ENCODE peak calls at places on chromosomes 6 and 20, in nine cellular contexts. S is HCT116, B is GM23338, A is PC-3, K is SK-N-SH, H is hepatocyte, M is neural progenitor cell, V is MM.1S, Y is OCI-LY7. I is an unnamed sample. For H3K36me3, the result is how much of the 10 kb centered on the place peaks cover.

GRCh38 chr6:1390071-1390804 is 862 bp downstream of the FOXF2 start:
- DNase-seq in S (no peak), B (peak), A (no peak), K (no peak), H (no peak), M (peak), V (no peak), Y (no peak), I (peak)

GRCh38 chr20:47220161-47220582 is 136.3 kb downstream of the ZMYND8 start:
- DNase-seq in S (peak), B (peak), A (peak), K (peak), H (no peak), M (peak), V (no peak), Y (peak), I (peak)

GRCh38 chr6:140078552-140079126 is 704.2 kb upstream of the CITED2 start:
- DNase-seq in S (no peak), B (peak), A (peak), K (no peak), H (peak), M (no peak), V (no peak), Y (no peak), I (peak)

GRCh38 chr20:10953437-10953836 is 279.6 kb upstream of the JAG1 start:
- DNase-seq in S (no peak), B (no peak), A (no peak), K (no peak), H (no peak), M (peak), V (no peak), Y (no peak), I (no peak)

GRCh38 chr6:14396392-14396791 is 278.8 kb downstream of the CD83 start:
- DNase-seq in S (no peak), B (no peak), A (no peak), K (no peak), H (no peak), M (no peak), V (no peak), Y (no peak), I (no peak)

GRCh38 chr6:80464901-80465300 is 358.4 kb downstream of the BCKDHB start:
- DNase-seq in S (no peak), B (peak), A (no peak), K (no peak), H (no peak), M (no peak), V (no peak), Y (no peak), I (no peak)

GRCh38 chr6:169664227-169664626 is 37.6 kb downstream of the WDR27 start:
- DNase-seq in S (no peak), B (no peak), A (no peak), K (no peak), H (no peak), M (no peak), V (no peak), Y (no peak), I (no peak)

GRCh38 chr6:158923801-158924498 is 76.1 kb downstream of the RSPH3 start:
- DNase-seq in S (no peak), B (no peak), A (no peak), K (no peak), H (no peak), M (no peak), V (no peak), Y (no peak), I (peak)

GRCh38 chr6:139743629-139744028 is 369.2 kb upstream of the CITED2 start:
- DNase-seq in S (peak), B (no peak), A (peak), K (no peak), H (peak), M (no peak), V (no peak), Y (no peak), I (peak)

GRCh38 chr20:22180244-22180643 is 404.1 kb downstream of the FOXA2 start:
- DNase-seq in S (no peak), B (peak), A (no peak), K (peak), H (no peak), M (peak), V (no peak), Y (peak), I (no peak)

GRCh38 chr20:40758790-40759189 is 69.8 kb upstream of the MAFB start:
- DNase-seq in S (no peak), B (no peak), A (no peak), K (no peak), H (no peak), M (no peak), V (no peak), Y (no peak), I (no peak)

GRCh38 chr20:2603816-2604505 is 48.5 kb upstream of the NOP56 start:
- DNase-seq in S (no peak), B (no peak), A (no peak), K (peak), H (no peak), M (no peak), V (no peak), Y (no peak), I (no peak)

GRCh38 chr20:2804921-2805681 is 4.7 kb upstream of the CPXM1 start:
- DNase-seq in S (no peak), B (peak), A (no peak), K (peak), H (no peak), M (peak), V (no peak), Y (no peak), I (peak)

GRCh38 chr20:3808141-3808479 is 12.0 kb downstream of the CDC25B start:
- DNase-seq in S (peak), B (peak), A (peak), K (no peak), H (peak), M (no peak), V (no peak), Y (no peak), I (peak)

GRCh38 chr6:378958-379366 is 12.6 kb upstream of the IRF4 start:
- DNase-seq in S (no peak), B (no peak), A (no peak), K (no peak), H (no peak), M (no peak), V (no peak), Y (no peak), I (no peak)

GRCh38 chr20:46099491-46100287 is 9.9 kb upstream of the NCOA5 start:
- DNase-seq in S (no peak), B (peak), A (no peak), K (no peak), H (no peak), M (peak), V (peak), Y (peak), I (peak)

GRCh38 chr6:24861934-24862333 is 63.2 kb upstream of the ARMH2 start:
- DNase-seq in S (no peak), B (no peak), A (no peak), K (no peak), H (no peak), M (no peak), V (peak), Y (peak), I (no peak)

GRCh38 chr6:142771162-142771561 is 173.8 kb downstream of the HIVEP2 start:
- DNase-seq in S (no peak), B (no peak), A (no peak), K (no peak), H (no peak), M (no peak), V (no peak), Y (no peak), I (no peak)

GRCh38 chr20:62900052-62900691 is 26.1 kb downstream of the DIDO1 start:
- DNase-seq in S (peak), B (peak), A (peak), K (peak), H (peak), M (peak), V (peak), Y (peak), I (peak)

GRCh38 chr6:144585217-144585814 is 300.2 kb downstream of the UTRN start:
- DNase-seq in S (peak), B (peak), A (peak), K (peak), H (peak), M (peak), V (peak), Y (peak), I (peak)

GRCh38 chr6:85465762-85466161 is 15.9 kb downstream of the NT5E start:
- DNase-seq in S (no peak), B (no peak), A (no peak), K (no peak), H (no peak), M (no peak), V (peak), Y (no peak), I (no peak)

GRCh38 chr6:44967481-44967880 is 360.6 kb upstream of the RUNX2 start:
- DNase-seq in S (no peak), B (no peak), A (no peak), K (no peak), H (no peak), M (no peak), V (no peak), Y (no peak), I (peak)

GRCh38 chr6:19663479-19663878 is 173.7 kb upstream of the ID4 start:
- DNase-seq in S (no peak), B (peak), A (no peak), K (no peak), H (no peak), M (no peak), V (no peak), Y (no peak), I (no peak)

GRCh38 chr6:119535332-119535731 is 185.8 kb upstream of the MAN1A1 start:
- DNase-seq in S (no peak), B (no peak), A (no peak), K (no peak), H (no peak), M (no peak), V (no peak), Y (peak), I (no peak)

GRCh38 chr6:136640132-136640915 is 90.1 kb upstream of the MAP7 start:
- DNase-seq in S (no peak), B (no peak), A (no peak), K (no peak), H (no peak), M (no peak), V (no peak), Y (no peak), I (peak)

GRCh38 chr20:31918471-31919105 is 33.3 kb downstream of the PDRG1 start:
- DNase-seq in S (no peak), B (no peak), A (peak), K (no peak), H (peak), M (no peak), V (no peak), Y (no peak), I (no peak)

GRCh38 chr6:112618796-112619195 is 271.7 kb downstream of the RFPL4B start:
- DNase-seq in S (peak), B (peak), A (peak), K (peak), H (peak), M (peak), V (no peak), Y (no peak), I (peak)

GRCh38 chr20:11901127-11901526 is 16.6 kb upstream of the BTBD3 start:
- DNase-seq in S (no peak), B (peak), A (peak), K (no peak), H (no peak), M (peak), V (no peak), Y (no peak), I (peak)

GRCh38 chr6:24520929-24521546 is 26.3 kb downstream of the ALDH5A1 start:
- DNase-seq in S (peak), B (peak), A (peak), K (peak), H (peak), M (peak), V (peak), Y (peak), I (peak)

GRCh38 chr6:110475255-110475654 is 1.2 kb downstream of the SLC22A16 start:
- DNase-seq in S (no peak), B (no peak), A (no peak), K (no peak), H (no peak), M (no peak), V (no peak), Y (peak), I (no peak)

GRCh38 chr6:4487538-4487937 is 288.7 kb upstream of the CDYL start:
- DNase-seq in S (peak), B (no peak), A (peak), K (no peak), H (peak), M (no peak), V (no peak), Y (no peak), I (peak)

GRCh38 chr20:53103124-53103523 is 131.0 kb downstream of the TSHZ2 start:
- DNase-seq in S (no peak), B (no peak), A (no peak), K (no peak), H (no peak), M (no peak), V (no peak), Y (peak), I (no peak)

GRCh38 chr20:17589161-17589834 is 19.4 kb downstream of the DSTN start:
- DNase-seq in S (no peak), B (no peak), A (no peak), K (no peak), H (no peak), M (no peak), V (no peak), Y (no peak), I (peak)

GRCh38 chr6:1372690-1373089 is 16.7 kb upstream of the FOXF2 start:
- DNase-seq in S (no peak), B (no peak), A (no peak), K (no peak), H (no peak), M (no peak), V (no peak), Y (no peak), I (no peak)

GRCh38 chr6:5030596-5031136 is 26.8 kb upstream of the RPP40 start:
- DNase-seq in S (peak), B (peak), A (peak), K (peak), H (peak), M (peak), V (peak), Y (peak), I (peak)

GRCh38 chr20:34390769-34391447 is 27.8 kb downstream of the ITCH start:
- DNase-seq in S (peak), B (peak), A (peak), K (no peak), H (peak), M (no peak), V (peak), Y (no peak), I (peak)

GRCh38 chr20:34388000-34388399 is 24.9 kb downstream of the ITCH start:
- DNase-seq in S (no peak), B (no peak), A (no peak), K (no peak), H (no peak), M (no peak), V (no peak), Y (peak), I (no peak)

GRCh38 chr20:34388678-34389077 is 25.6 kb downstream of the ITCH start:
- DNase-seq in S (no peak), B (no peak), A (no peak), K (no peak), H (no peak), M (no peak), V (no peak), Y (no peak), I (no peak)

GRCh38 chr20:34389206-34389953 is 26.3 kb downstream of the ITCH start:
- DNase-seq in S (no peak), B (no peak), A (peak), K (no peak), H (no peak), M (no peak), V (no peak), Y (no peak), I (peak)

DNA sequence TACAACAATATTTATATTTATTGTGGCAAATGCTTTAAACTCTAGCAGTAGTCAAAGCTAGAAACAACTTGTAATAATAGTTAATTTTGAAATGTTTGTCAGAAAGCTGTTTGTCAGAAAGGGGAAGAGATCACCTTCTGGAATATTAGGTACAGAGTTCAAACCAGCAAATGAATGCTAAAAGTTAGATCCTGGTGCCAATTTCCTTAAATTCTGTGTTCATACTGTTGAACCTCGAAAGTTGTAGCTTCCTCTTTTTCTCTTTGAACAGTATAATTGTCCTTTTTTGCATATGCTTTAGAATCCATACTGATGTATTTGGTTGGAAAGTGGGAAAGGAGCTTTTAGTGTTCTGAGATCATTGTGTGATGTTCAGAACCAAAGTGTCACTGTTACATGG is 22.4 kb downstream of the ITCH start:
- DNase-seq in S (no peak), B (no peak), A (no peak), K (no peak), H (no peak), M (no peak), V (no peak), Y (peak), I (no peak)
- H3K36me3 ChIP-seq in S (under half), B (under half), A (under half), K (under half), H (under half), M (under half), V (under half), Y (under half), I (under half)

DNA sequence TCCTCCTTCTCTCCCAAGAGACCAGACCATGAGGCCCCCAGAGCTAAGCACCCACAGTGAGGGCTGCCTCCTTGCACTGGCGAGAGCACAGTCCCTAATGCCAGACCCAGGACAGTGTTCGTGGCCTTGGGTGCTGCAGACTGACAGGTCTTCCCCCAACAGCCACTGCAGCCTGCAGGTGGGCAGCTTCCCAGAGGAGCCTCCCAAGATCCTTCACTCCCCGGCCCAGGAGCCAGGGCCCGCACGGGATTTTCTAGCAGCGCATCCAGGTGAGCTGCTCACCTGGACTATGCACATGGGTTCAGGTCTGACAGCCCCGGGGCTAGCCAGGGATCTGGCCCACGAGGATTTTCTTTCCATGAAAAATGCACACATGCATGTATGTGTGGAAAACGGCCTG is 41.7 kb downstream of the SUMO4 start:
- DNase-seq in S (no peak), B (no peak), A (no peak), K (no peak), H (no peak), M (no peak), V (no peak), Y (no peak), I (no peak)
- TF ChIP-seq EZH2phosphoT487 in S (no peak), B (no peak), A (no peak), K (no peak), H (no peak), M (no peak), V (no peak), Y (no peak), I (no peak)

GRCh38 chr6:11013671-11014070 is 30.4 kb downstream of the ELOVL2 start:
- DNase-seq in S (no peak), B (peak), A (no peak), K (no peak), H (no peak), M (peak), V (no peak), Y (no peak), I (no peak)
- H3K36me3 ChIP-seq in S (under half), B (under half), A (under half), K (under half), H (under half), M (under half), V (under half), Y (under half), I (under half)

GRCh38 chr6:43811101-43812099 is 41.4 kb downstream of the VEGFA start:
- DNase-seq in S (no peak), B (no peak), A (no peak), K (no peak), H (peak), M (no peak), V (no peak), Y (no peak), I (no peak)

GRCh38 chr6:43807228-43808061 is 37.4 kb downstream of the VEGFA start:
- DNase-seq in S (no peak), B (no peak), A (no peak), K (peak), H (peak), M (peak), V (no peak), Y (no peak), I (peak)

GRCh38 chr6:43806758-43807227 is 36.8 kb downstream of the VEGFA start:
- DNase-seq in S (no peak), B (no peak), A (no peak), K (no peak), H (no peak), M (no peak), V (no peak), Y (no peak), I (no peak)

GRCh38 chr6:43808412-43808811 is 38.4 kb downstream of the VEGFA start:
- DNase-seq in S (no peak), B (no peak), A (no peak), K (no peak), H (no peak), M (no peak), V (no peak), Y (no peak), I (no peak)

GRCh38 chr6:43809417-43810305 is 39.6 kb downstream of the VEGFA start:
- DNase-seq in S (no peak), B (no peak), A (peak), K (no peak), H (peak), M (no peak), V (no peak), Y (peak), I (peak)
- TF ChIP-seq EZH2phosphoT487 in S (no peak), B (no peak), A (no peak), K (no peak), H (no peak), M (no peak), V (no peak), Y (no peak), I (no peak)

GRCh38 chr6:26408828-26409730 is 7.0 kb downstream of the BTN3A1 start:
- DNase-seq in S (no peak), B (peak), A (no peak), K (no peak), H (no peak), M (no peak), V (no peak), Y (no peak), I (no peak)
- H3K36me3 ChIP-seq in S (under half), B (under half), A (under half), K (under half), H (under half), M (under half), V (under half), Y (half or more), I (under half)

GRCh38 chr6:141418076-141418475 is 714.6 kb upstream of the GJE1 start:
- DNase-seq in S (no peak), B (no peak), A (no peak), K (no peak), H (no peak), M (no peak), V (no peak), Y (no peak), I (no peak)

GRCh38 chr6:141426400-141426980 is 706.2 kb upstream of the GJE1 start:
- DNase-seq in S (no peak), B (no peak), A (no peak), K (no peak), H (no peak), M (no peak), V (no peak), Y (no peak), I (peak)

GRCh38 chr6:141415896-141416295 is 716.8 kb upstream of the GJE1 start:
- DNase-seq in S (no peak), B (no peak), A (peak), K (no peak), H (no peak), M (no peak), V (no peak), Y (no peak), I (peak)

DNA sequence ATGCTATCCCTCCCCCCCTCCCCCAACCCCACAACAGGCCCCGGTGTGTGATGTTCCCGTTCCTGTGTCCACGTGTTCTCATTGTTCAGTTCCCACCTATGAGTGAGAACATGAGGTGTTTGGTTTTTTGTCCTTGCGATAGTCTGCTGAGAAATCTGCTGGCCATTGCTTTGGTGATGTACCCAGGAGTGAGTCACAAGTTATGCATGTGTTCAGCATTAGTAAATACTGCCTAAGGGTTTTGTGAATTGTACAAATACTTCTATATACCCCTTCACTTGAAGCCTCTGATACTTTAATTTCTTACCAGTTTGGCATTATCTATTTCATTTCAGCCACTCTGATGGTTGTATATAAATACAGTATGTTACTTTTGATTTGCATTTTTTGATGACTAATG is 711.3 kb upstream of the GJE1 start:
- DNase-seq in S (peak), B (no peak), A (peak), K (no peak), H (no peak), M (no peak), V (no peak), Y (no peak), I (peak)
- TF ChIP-seq EZH2phosphoT487 in S (no peak), B (no peak), A (no peak), K (no peak), H (no peak), M (no peak), V (no peak), Y (no peak), I (no peak)

GRCh38 chr6:42059743-42060142 is 9.4 kb downstream of the TAF8 start:
- DNase-seq in S (no peak), B (no peak), A (no peak), K (no peak), H (no peak), M (no peak), V (no peak), Y (no peak), I (no peak)
- H3K36me3 ChIP-seq in S (under half), B (under half), A (under half), K (half or more), H (under half), M (under half), V (under half), Y (half or more), I (half or more)

I was measured in GM23248.